ENCODE peak calls at places on chromosomes 2 and 18, in four cellular contexts. M is HCT116; E is CD8-positive, alpha-beta T cell; V is psoas muscle. Q is an unnamed sample.

GRCh38 chr2:166125557-166125956 is 2.3 kb downstream of the SCN1A start:
- DNase-seq in M (no peak), E (no peak), V (no peak), Q (no peak)

GRCh38 chr2:86249176-86249842 is 50.1 kb downstream of the MRPL35 start:
- DNase-seq in V (no peak), E (no peak), M (peak; percentile 4), Q (no peak)

GRCh38 chr2:119233326-119234020 is 9.8 kb downstream of the STEAP3 start:
- DNase-seq in M (no peak), E (no peak), V (peak; percentile 77), Q (no peak)

GRCh38 chr2:39996653-39997080 is 217.6 kb upstream of the THUMPD2 start:
- DNase-seq in V (no peak), M (peak; percentile 68), E (no peak), Q (no peak)

GRCh38 chr2:24543252-24543651 is 52.2 kb downstream of the NCOA1 start:
- DNase-seq in V (no peak), E (no peak), M (no peak), Q (no peak)

GRCh38 chr2:197972017-197972416 is 167.6 kb downstream of the PLCL1 start:
- DNase-seq in V (no peak), M (no peak), E (no peak), Q (no peak)

GRCh38 chr2:232139786-232140562 is 178.5 kb downstream of the DIS3L2 start:
- DNase-seq in M (no peak), E (no peak), V (no peak), Q (no peak)

GRCh38 chr2:68103656-68104055 is 40.9 kb upstream of the C1D start:
- DNase-seq in M (no peak), V (no peak), E (no peak), Q (no peak)

GRCh38 chr2:43482974-43483373 is 112.9 kb downstream of the THADA start:
- DNase-seq in E (no peak), V (no peak), M (no peak), Q (no peak)

GRCh38 chr2:189580267-189580661 is 322 bp downstream of the SLC40A1 start:
- DNase-seq in E (no peak), M (no peak), V (peak; percentile 56), Q (no peak)

DNA sequence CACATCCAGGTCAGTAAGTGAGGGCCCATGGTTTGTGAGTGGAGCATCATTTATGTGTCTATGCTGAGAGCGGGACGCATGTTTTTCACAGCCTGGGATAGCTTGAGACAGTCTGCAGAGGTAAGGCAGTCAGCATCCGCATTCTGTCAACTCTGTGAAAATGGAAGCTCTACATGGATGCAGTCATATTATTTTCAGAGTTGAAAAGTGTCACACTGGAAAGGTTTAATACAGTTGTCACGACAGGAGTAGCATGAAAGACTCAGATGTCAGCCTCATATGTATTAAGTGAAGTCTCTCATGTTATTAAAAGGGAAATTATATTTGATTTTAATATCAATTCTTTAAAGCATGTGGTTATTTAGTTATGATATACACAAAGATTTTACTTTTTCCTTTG is 436.9 kb upstream of the GYPC start:
- DNase-seq in M (no peak), E (no peak), V (no peak), Q (no peak)
- H3K4me3 ChIP-seq in M (no peak overlapping the region), E (no peak overlapping the region), V (no peak overlapping the region), Q (no peak overlapping the region)

GRCh38 chr2:186595219-186595618 is 5.4 kb downstream of the ITGAV start:
- DNase-seq in M (no peak), E (no peak), V (no peak), Q (no peak)

GRCh38 chr2:186592137-186592875 is 2.5 kb downstream of the ITGAV start:
- DNase-seq in M (no peak), E (no peak), V (no peak), Q (no peak)

GRCh38 chr2:186590538-186591441 is 934 bp downstream of the ITGAV start:
- DNase-seq in V (no peak), M (no peak), E (peak; percentile 13), Q (no peak)

GRCh38 chr2:186589733-186590537 is at the start of gene ITGAV:
- DNase-seq in M (peak; percentile 71), V (peak; percentile 94), E (peak; percentile 80), Q (peak; percentile 81)

DNA sequence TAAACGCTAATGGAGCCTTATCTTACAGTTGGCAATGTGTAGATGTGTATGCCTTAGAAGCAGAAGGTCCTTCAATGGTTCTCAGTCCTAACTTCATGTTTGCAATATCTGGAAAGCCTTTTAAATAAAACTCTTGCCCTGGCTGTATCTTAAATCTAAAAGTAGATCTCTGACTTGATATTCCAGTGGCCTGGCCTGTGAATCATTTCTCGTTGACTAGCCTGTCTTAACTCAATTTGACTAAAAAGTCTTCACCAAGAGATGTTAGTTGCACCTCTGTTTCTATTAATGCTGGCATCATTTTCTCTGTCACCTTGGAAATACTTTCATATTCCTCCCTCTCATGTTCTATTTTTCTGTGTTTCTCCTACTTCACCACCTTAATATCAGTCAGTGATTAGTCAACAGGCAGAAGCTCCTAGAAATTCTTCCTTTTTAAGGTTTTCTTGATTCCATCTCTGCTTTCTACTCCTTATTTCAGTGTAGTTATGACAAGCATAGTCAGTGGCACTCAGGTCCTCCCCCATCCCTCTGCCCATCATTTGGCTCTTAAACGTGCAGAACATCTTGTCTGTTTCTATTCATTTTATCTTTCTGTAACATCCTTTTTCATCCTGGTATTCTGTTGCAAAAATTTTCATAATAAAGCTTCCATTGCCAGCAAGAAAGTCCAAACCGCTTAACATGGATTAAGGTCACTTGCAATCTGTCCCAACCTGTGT is 4.3 kb downstream of the ITGAV start:
- DNase-seq in V (no peak), M (no peak), E (no peak), Q (no peak)
- H3K4me1 ChIP-seq in V (peaks cover 28% of the 10 kb centered on the region), M (peaks cover 27% of the 10 kb centered on the region), E (peaks cover 9% of the 10 kb centered on the region), Q (peaks cover 7% of the 10 kb centered on the region)

DNA sequence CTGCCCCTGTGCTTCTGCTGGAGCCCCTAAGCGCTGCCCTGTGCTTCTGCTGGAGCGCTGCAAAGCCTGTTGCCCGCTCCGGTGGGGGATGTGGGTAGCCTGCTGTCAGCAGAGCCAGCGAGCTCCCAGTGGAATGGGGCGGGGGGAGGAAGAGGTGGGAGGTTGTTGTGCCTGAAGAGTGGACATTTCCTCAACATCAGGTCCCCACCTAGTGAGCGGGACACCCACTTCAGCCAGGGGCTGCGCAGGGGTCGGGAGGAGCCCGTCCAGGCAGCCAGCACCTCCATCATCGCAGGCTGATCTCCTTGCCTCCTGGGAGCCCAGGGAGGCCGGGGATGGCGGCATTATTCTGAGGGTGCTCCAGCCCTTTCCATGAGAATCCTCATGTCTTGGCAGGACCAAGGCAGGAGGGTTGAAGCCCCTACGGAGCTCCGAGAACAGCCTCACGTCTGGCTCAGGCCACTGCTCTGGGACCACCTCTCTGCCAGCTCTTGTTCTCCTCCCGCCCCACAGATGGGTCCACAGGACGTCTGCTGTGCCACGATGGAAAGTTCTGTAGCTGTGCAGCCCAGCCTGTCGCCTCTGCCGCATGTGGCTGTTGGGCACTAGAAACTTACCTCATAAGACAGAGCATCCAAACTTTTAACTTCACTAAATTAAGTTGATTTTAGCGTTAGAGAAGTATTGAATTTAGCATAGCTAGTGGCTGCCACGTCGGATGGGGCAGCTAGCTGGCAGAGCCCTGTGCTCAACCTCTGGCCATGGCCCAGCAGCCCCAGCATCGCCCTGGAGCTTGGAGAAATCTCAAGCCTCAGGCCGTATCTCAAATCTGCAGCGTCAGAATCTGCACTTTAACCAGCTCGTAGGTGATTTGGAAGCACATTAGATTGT is 1.9 kb upstream of the ALLC start:
- DNase-seq in V (no peak), E (no peak), M (no peak), Q (no peak)
- H3K4me3 ChIP-seq in V (no peak overlapping the region), E (no peak overlapping the region), M (no peak overlapping the region), Q (no peak overlapping the region)

GRCh38 chr18:48467231-48467630 is 58.0 kb upstream of the ZBTB7C start:
- DNase-seq in E (no peak), M (no peak), V (no peak), Q (no peak)
- H3K4me1 ChIP-seq in E (no peaks in the 10 kb centered on the region), M (no peaks in the 10 kb centered on the region), V (no peaks in the 10 kb centered on the region), Q (no peaks in the 10 kb centered on the region)

GRCh38 chr2:148096012-148096411 is 75.1 kb downstream of the MBD5 start:
- DNase-seq in V (no peak), M (no peak), E (no peak), Q (no peak)
- H3K4me3 ChIP-seq in V (no peak overlapping the region), M (no peak overlapping the region), E (no peak overlapping the region), Q (no peak overlapping the region)

GRCh38 chr2:11744631-11745394 is 1.6 kb upstream of the LPIN1 start:
- DNase-seq in M (peak; percentile 47), V (peak; percentile 71), E (no peak), Q (no peak)

GRCh38 chr2:11748018-11748860 is 1.8 kb downstream of the LPIN1 start:
- DNase-seq in E (no peak), V (no peak), M (no peak), Q (no peak)

GRCh38 chr2:11746807-11747459 is 501 bp downstream of the LPIN1 start:
- DNase-seq in V (no peak), M (no peak), E (no peak), Q (no peak)

GRCh38 chr2:11745613-11746375 is 638 bp upstream of the LPIN1 start:
- DNase-seq in V (peak; percentile 56), M (no peak), E (no peak), Q (no peak)

DNA sequence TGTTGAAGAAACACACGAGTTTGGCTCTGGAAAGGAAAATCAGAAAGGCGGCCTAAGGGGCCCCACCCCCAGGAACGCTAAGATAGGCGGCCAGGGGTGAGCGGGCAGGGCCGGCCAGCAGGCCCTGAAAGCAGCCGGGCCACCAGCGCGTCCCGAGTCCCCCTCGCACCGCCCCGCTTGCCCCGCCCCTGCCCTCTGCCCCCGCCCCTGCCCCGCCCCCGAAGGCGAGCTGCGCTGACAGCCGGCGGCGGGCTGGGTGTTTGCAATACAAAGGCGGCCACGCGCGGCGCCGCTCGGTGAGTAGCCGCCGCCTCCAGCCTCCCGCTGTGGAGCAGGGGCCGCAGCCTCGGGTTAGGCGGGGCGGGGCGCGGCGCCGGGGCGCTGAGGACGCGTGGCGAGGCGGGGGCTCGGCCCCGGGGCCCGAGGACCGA is at the start of gene LPIN1:
- DNase-seq in E (peak; percentile 84), M (peak; percentile 49), V (peak; percentile 95), Q (peak; percentile 90)
- H3K4me1 ChIP-seq in E (peaks cover 64% of the 10 kb centered on the region), M (peaks cover 78% of the 10 kb centered on the region), V (peaks cover 65% of the 10 kb centered on the region), Q (peaks cover 71% of the 10 kb centered on the region)

GRCh38 chr2:177256695-177257094 is 7.8 kb downstream of the NFE2L2 start:
- DNase-seq in E (no peak), M (no peak), V (no peak), Q (no peak)
- H3K4me3 ChIP-seq in E (no peak overlapping the region), M (no peak overlapping the region), V (peak overlapping the region; percentile 6), Q (no peak overlapping the region)

DNA sequence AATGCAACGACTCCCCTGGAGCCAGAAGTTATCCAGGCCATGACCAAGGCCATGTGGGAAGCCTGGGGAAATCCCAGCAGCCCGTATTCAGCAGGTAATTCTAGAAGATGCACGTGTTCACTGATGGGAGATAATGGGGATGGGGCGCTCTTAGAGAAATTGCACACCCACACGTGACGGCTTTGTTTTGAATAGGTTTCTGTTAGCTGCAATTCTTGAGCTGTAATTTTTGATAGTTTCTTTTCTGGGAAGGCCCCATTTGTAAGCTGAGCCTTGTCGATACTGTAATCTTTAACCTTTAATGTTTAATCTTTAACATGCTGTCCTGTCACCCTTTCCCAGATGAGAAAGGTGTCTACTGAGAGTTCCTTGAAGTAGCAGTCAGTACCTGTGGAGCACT is 3.6 kb downstream of the SCLY start:
- DNase-seq in M (no peak), E (no peak), V (no peak), Q (no peak)
- H3K4me1 ChIP-seq in M (peaks cover 20% of the 10 kb centered on the region), E (peaks cover 34% of the 10 kb centered on the region), V (peaks cover 13% of the 10 kb centered on the region), Q (peaks cover 39% of the 10 kb centered on the region)